ENCODE peak calls at places on chromosomes 4 and X, in five cellular contexts. R is epithelial cell of proximal tubule, N is astrocyte of the cerebellum, M is natural killer cell, Q is pancreas. G is an unnamed sample.

GRCh38 chr4:26475716-26476115 is 14.6 kb downstream of the CCKAR start:
- DNase-seq in N (no peak), Q (no peak), M (no peak), R (no peak), G (no peak)

GRCh38 chrX:119343856-119344255 is 55.3 kb upstream of the SLC25A43 start:
- DNase-seq in R (no peak), Q (no peak), N (no peak), M (no peak), G (no peak)

GRCh38 chrX:8346060-8346459 is 118.6 kb upstream of the VCX3B start:
- DNase-seq in N (no peak), Q (no peak), M (no peak), R (no peak), G (no peak)

GRCh38 chr4:6087669-6088068 is 69.4 kb upstream of the C4orf50 start:
- DNase-seq in M (no peak), N (no peak), Q (no peak), R (no peak), G (no peak)

GRCh38 chrX:115602729-115603389 is 41.9 kb downstream of the PLS3 start:
- DNase-seq in N (no peak), M (no peak), R (no peak), Q (no peak), G (no peak)

GRCh38 chrX:150038977-150039599 is 100.8 kb upstream of the EOLA2 start:
- DNase-seq in N (no peak), R (no peak), Q (no peak), M (no peak), G (no peak)

GRCh38 chr4:26151615-26152014 is 169.2 kb upstream of the RBPJ start:
- DNase-seq in R (no peak), N (no peak), Q (no peak), M (no peak), G (no peak)

GRCh38 chr4:147334478-147334877 is 146.4 kb upstream of the EDNRA start:
- DNase-seq in R (no peak), M (no peak), N (no peak), Q (no peak), G (no peak)

GRCh38 chrX:23662853-23663252 is 4.4 kb upstream of the PRDX4 start:
- DNase-seq in R (no peak), Q (no peak), N (no peak), M (no peak), G (no peak)

GRCh38 chr4:138192113-138192512 is 50.0 kb downstream of the SLC7A11 start:
- DNase-seq in N (no peak), R (no peak), Q (no peak), M (no peak), G (no peak)

DNA sequence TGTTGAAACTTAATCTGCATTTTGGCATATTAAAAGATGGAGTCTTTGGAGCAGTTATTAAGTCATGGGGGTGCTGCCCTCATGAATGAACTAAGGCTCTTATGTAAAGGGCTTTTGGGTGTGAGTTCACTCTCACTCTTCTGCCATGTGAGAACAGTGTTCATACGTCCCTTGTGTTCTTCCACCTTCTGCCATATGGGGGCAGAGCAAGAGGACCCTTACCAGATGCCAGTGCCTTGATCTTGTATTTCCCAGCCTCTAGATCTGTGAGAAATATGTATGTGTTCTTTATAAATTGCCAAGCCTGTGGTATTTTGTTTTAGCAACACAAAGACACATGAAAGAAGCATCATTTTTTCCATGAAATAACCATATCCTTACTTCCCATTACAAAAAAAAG is 213.9 kb downstream of the SPOCK3 start:
- DNase-seq in M (no peak), N (no peak), R (no peak), Q (no peak), G (no peak)
- TF ChIP-seq CTCF in M (no peak), N (peak; percentile 30), R (peak; percentile 50), Q (no peak), G (no peak)

GRCh38 chr4:140851032-140851636 is 94.9 kb upstream of the TBC1D9 start:
- DNase-seq in N (peak; percentile 59), M (no peak), R (peak; percentile 6), Q (no peak), G (no peak)
- TF ChIP-seq CTCF in N (peak; percentile 71), M (peak; percentile 46), R (peak; percentile 85), Q (peak; percentile 74), G (no peak)

GRCh38 chr4:143585548-143585947 is 72.0 kb downstream of the SMARCA5 start:
- DNase-seq in M (no peak), Q (no peak), N (no peak), R (no peak), G (no peak)

GRCh38 chr4:143586080-143586479 is 72.6 kb downstream of the SMARCA5 start:
- DNase-seq in M (no peak), N (peak; percentile 11), R (no peak), Q (no peak), G (no peak)

GRCh38 chr4:143587703-143588102 is 74.2 kb downstream of the SMARCA5 start:
- DNase-seq in R (no peak), N (peak; percentile 1), Q (no peak), M (no peak), G (no peak)
- TF ChIP-seq CTCF in R (peak; percentile 41), N (peak; percentile 21), Q (no peak), M (no peak), G (no peak)

DNA sequence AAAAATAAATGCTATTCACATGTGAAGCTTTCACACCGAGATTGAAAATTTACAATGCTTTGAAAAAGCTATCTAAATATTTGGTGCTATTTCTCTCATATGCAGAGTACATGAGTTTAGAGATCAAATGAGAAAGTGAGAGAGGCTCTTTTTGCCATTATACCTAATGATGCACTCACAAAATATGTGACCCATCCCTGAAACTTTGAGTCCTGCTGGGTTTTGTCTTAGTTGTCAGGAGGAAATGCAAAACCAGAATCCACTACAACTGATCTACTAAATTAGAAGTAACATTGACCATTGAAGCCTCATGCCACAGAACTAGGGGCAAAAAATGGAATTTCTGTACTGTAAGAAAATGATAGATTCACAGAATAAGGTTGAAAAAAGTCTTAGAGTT is 251.7 kb downstream of the MAPK10 start:
- DNase-seq in Q (no peak), M (no peak), R (no peak), N (peak; percentile 22), G (no peak)
- TF ChIP-seq CTCF in Q (no peak), M (no peak), R (no peak), N (no peak), G (no peak)

DNA sequence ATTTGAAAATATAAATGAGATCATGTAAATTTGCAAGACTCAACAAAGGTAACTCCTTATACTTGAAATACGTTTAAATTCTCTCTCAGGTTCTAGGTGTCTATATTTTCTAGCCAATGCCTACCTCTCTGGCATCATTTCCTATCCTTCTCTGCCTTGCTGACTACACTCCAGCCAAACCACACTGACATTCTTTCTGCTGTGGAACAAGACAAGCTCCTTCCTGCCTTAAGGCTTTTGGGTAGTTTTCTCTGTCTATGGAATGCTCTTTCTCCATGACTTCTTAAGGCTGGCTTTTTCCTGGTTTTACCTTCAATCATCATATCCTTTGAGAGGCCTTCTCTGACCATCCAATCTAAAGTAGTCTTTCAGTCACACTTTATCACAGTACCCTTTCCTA is 201.0 kb downstream of the SPRY1 start:
- DNase-seq in M (no peak), Q (no peak), N (peak; percentile 48), R (no peak), G (no peak)
- TF ChIP-seq CTCF in M (no peak), Q (no peak), N (no peak), R (no peak), G (no peak)

GRCh38 chrX:13472975-13473665 is 96.3 kb upstream of the EGFL6 start:
- DNase-seq in N (no peak), R (no peak), M (no peak), Q (no peak), G (no peak)
- TF ChIP-seq CTCF in N (peak; percentile 21), R (no peak), M (no peak), Q (no peak), G (no peak)

GRCh38 chr4:154416183-154416543 is 75.4 kb downstream of the DCHS2 start:
- DNase-seq in M (no peak), N (no peak), R (no peak), Q (no peak), G (peak; percentile 17)
- TF ChIP-seq CTCF in M (no peak), N (peak; percentile 22), R (peak; percentile 33), Q (no peak), G (no peak)

DNA sequence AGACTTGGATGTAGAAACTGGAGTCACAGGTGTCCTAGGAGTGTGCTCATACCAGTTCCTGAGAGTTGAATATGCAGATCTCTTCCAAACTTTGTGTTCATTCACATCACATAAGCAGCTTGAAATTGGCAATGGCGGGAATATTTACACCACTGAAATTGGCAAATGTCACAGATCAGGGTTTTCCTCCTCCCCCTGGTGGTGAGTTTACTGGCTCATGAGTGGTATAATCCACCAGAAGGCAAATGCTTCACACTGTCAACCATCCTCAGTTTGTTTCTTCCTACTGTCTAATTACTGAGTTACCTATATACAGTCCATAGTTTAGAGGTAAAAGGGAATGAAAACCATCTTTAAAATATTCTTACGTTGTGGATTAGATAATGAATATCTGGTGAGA is 193.3 kb upstream of the BANK1 start:
- DNase-seq in Q (no peak), R (no peak), N (no peak), M (no peak), G (no peak)
- TF ChIP-seq CTCF in Q (no peak), R (peak; percentile 46), N (peak; percentile 9), M (peak; percentile 62), G (no peak)

GRCh38 chrX:72088761-72089160 is 43.0 kb downstream of the RTL5 start:
- DNase-seq in N (no peak), M (no peak), Q (no peak), R (no peak), G (no peak)

GRCh38 chrX:72083291-72083690 is 48.4 kb downstream of the RTL5 start:
- DNase-seq in R (no peak), M (no peak), N (no peak), Q (no peak), G (no peak)

GRCh38 chrX:72081605-72082320 is 50.0 kb downstream of the RTL5 start:
- DNase-seq in Q (no peak), R (no peak), M (no peak), N (no peak), G (no peak)

GRCh38 chrX:72084114-72084513 is 47.6 kb downstream of the RTL5 start:
- DNase-seq in Q (no peak), N (no peak), M (no peak), R (no peak), G (no peak)

DNA sequence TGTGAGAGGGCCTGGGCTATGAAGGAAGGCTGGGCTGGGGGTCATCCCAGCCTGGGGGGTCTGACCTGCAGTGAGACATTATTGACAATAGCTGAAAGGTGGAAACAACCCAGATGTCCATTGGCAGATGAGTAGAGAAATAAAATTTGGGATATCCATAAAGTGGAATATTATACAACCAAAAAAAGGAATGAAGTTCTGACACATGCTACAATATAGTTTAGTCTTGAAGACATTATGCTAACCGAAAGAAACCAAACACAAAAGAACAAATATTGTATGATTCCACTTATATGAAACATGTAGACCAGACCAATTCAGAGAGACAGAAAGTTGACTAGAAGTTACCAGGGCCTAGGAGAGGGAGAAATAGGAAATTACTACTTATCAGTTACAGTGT is 44.7 kb downstream of the RTL5 start:
- DNase-seq in N (no peak), M (no peak), R (no peak), Q (no peak), G (no peak)
- TF ChIP-seq CTCF in N (no peak), M (no peak), R (no peak), Q (no peak), G (no peak)